ENCODE peak calls at places on chromosomes 11 and 22, in five cellular contexts. W, C, L, A and J are unnamed samples.

GRCh38 chr11:131474947-131475346 is 104.5 kb downstream of the NTM start:
- DNase-seq in W (no peak), C (no peak), L (no peak), A (no peak), J (no peak)

GRCh38 chr11:83025267-83025704 is 46.4 kb downstream of the RAB30 start:
- DNase-seq in W (no peak), C (no peak), L (no peak), A (no peak), J (no peak)

GRCh38 chr11:106208795-106209194 is 131.3 kb downstream of the AASDHPPT start:
- DNase-seq in W (no peak), C (no peak), L (peak; percentile 51), A (no peak), J (no peak)

GRCh38 chr22:47798229-47798628 is 1035.8 kb downstream of the TBC1D22A start:
- DNase-seq in W (no peak), C (no peak), L (no peak), A (no peak), J (no peak)

GRCh38 chr22:49936973-49937757 is 18.7 kb downstream of the CRELD2 start:
- DNase-seq in W (no peak), C (no peak), L (peak; percentile 25), A (no peak), J (no peak)

GRCh38 chr11:8597182-8597581 is 3.2 kb upstream of the STK33 start:
- DNase-seq in W (no peak), C (no peak), L (no peak), A (peak; percentile 91), J (no peak)

GRCh38 chr11:121249039-121249663 is 43.4 kb upstream of the SC5D start:
- DNase-seq in W (no peak), C (no peak), L (no peak), A (peak; percentile 53), J (peak; percentile 11)

GRCh38 chr22:46748948-46749681 is 11.1 kb upstream of the CERK start:
- DNase-seq in W (peak; percentile 88), C (no peak), L (no peak), A (peak; percentile 36), J (no peak)

GRCh38 chr22:47138898-47139789 is 376.7 kb downstream of the TBC1D22A start:
- DNase-seq in W (no peak), C (no peak), L (no peak), A (peak; percentile 7), J (no peak)

GRCh38 chr22:37641251-37641949 is 1.9 kb downstream of the SH3BP1 start:
- DNase-seq in W (no peak), C (no peak), L (no peak), A (no peak), J (no peak)

GRCh38 chr11:68655806-68656205 is 28.5 kb upstream of the GAL start:
- DNase-seq in W (no peak), C (no peak), L (no peak), A (no peak), J (no peak)

DNA sequence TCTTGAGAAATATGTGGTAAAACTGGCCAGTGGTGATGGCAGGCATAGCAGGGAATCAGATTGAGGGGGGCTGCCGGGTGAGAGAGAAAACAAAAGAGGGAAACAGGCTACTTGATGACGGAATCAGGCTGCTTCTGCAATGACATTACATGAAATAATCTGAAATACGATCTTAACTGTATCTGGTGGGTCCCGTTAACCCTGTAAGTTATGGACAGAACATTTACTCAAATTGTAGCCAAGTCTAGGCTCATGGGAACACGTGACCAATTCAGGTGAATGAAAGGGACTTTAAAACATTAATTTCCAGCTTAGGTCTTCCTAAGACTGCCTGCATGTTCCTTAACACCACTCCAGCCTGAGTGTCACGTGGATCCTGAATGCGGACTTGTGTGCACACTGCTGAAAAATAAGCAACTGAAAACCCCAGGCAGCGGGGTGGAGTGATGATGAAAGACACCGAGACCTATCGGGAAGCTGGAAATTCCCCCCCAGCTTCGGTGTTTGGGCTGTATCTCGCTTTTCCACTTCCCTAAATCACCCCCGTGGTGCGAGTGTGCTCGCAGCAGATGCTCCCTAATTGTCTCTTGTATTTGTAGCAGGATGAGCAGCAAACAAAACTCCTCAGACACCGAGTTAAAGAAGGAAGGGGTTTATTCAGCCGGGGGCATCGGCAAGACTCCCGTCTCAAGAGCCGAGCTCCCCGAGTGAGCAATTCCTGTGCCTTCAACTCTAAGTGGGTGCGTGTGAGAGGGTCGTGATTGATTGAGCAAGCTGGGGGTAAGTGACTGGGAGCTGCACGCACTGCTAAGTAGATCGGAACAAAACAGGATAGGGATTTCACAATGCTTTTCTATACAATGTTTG is 145.0 kb upstream of the GRK3 start:
- DNase-seq in W (peak; percentile 77), C (no peak), L (no peak), A (no peak), J (no peak)
- H3K4me3 ChIP-seq in W (peak overlapping the region; percentile 4), C (peak overlapping the region; percentile 37), L (peak overlapping the region; percentile 17), A (no peak overlapping the region), J (peak overlapping the region; percentile 8)

GRCh38 chr11:103591554-103591953 is 444.9 kb upstream of the DDI1 start:
- DNase-seq in W (no peak), C (no peak), L (no peak), A (no peak), J (no peak)
- H3K4me3 ChIP-seq in W (no peak overlapping the region), C (no peak overlapping the region), L (no peak overlapping the region), A (no peak overlapping the region), J (no peak overlapping the region)

DNA sequence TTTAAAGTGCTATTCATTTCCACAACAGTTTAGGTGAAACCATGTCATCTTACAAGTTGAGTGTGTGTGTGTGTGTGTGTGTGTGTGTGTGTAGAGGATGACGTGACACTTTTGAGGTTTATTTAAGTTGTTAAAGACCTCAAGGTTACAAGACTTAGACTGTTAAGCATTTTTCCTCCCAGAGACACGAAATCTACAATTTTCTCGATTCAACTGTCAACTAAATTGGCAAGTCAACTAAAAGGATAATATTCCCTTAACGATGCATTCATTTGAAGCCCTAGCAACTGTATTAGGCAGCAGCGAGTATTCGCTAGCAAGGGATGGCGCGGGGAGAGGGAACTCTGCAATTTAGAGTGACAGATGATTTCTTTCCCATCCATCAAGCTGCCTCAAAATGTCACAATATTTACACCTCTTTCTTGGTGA is 17.6 kb upstream of the BDNF start:
- DNase-seq in W (no peak), C (no peak), L (no peak), A (no peak), J (no peak)
- H3K4me3 ChIP-seq in W (peak overlapping the region; percentile 47), C (peak overlapping the region; percentile 84), L (peak overlapping the region; percentile 51), A (no peak overlapping the region), J (peak overlapping the region; percentile 76)

GRCh38 chr11:75312346-75312745 is 39.1 kb downstream of the ARRB1 start:
- DNase-seq in W (no peak), C (no peak), L (no peak), A (no peak), J (no peak)

GRCh38 chr11:75314771-75315438 is 36.6 kb downstream of the ARRB1 start:
- DNase-seq in W (peak; percentile 54), C (no peak), L (no peak), A (no peak), J (no peak)

GRCh38 chr11:75313457-75314272 is 37.8 kb downstream of the ARRB1 start:
- DNase-seq in W (peak; percentile 82), C (no peak), L (no peak), A (peak; percentile 86), J (peak; percentile 47)

GRCh38 chr11:75308986-75309385 is 42.5 kb downstream of the ARRB1 start:
- DNase-seq in W (no peak), C (no peak), L (no peak), A (no peak), J (no peak)

GRCh38 chr11:75311858-75312288 is 39.6 kb downstream of the ARRB1 start:
- DNase-seq in W (peak; percentile 91), C (no peak), L (no peak), A (peak; percentile 83), J (no peak)
- H3K4me3 ChIP-seq in W (peak overlapping the region; percentile 11), C (no peak overlapping the region), L (no peak overlapping the region), A (peak overlapping the region; percentile 40), J (no peak overlapping the region)

DNA sequence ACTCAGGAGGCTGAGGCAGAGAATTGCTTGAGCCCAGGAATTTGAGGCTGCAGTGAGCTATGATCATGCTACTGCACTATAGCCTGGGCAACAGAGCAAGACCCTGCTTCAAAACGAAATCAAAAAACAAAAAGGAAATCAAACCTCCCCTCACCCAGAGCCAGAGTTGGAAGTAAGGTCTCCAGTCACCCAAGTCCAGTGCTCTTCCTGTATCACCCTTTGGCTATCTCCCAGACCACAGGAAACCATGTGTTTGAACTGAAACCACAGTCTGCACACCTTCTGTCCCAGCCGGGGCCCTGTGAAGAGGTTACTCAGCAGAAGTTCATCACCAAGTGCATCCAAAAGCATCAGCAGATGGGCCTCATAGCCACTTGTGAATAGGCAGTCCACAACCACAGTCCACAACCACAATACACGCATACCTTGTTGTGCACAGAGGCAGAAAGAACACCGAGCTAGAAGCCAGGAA is 4.6 kb downstream of the MYH9 start:
- DNase-seq in W (no peak), C (peak; percentile 75), L (no peak), A (peak; percentile 94), J (no peak)
- H3K4me3 ChIP-seq in W (peak overlapping the region; percentile 25), C (peak overlapping the region; percentile 48), L (peak overlapping the region; percentile 6), A (no peak overlapping the region), J (no peak overlapping the region)

GRCh38 chr11:60889869-60890311 is 16.5 kb downstream of the PRPF19 start:
- DNase-seq in W (no peak), C (no peak), L (no peak), A (no peak), J (no peak)
- H3K4me3 ChIP-seq in W (no peak overlapping the region), C (no peak overlapping the region), L (no peak overlapping the region), A (no peak overlapping the region), J (no peak overlapping the region)

GRCh38 chr11:77146261-77147035 is 18.4 kb downstream of the MYO7A start:
- DNase-seq in W (no peak), C (no peak), L (no peak), A (no peak), J (no peak)

GRCh38 chr11:77149716-77150392 is 21.8 kb downstream of the MYO7A start:
- DNase-seq in W (no peak), C (no peak), L (no peak), A (no peak), J (no peak)

GRCh38 chr11:77147036-77147315 is 18.9 kb downstream of the MYO7A start:
- DNase-seq in W (no peak), C (no peak), L (no peak), A (no peak), J (no peak)

GRCh38 chr11:77148963-77149715 is 21.1 kb downstream of the MYO7A start:
- DNase-seq in W (no peak), C (no peak), L (no peak), A (no peak), J (no peak)

DNA sequence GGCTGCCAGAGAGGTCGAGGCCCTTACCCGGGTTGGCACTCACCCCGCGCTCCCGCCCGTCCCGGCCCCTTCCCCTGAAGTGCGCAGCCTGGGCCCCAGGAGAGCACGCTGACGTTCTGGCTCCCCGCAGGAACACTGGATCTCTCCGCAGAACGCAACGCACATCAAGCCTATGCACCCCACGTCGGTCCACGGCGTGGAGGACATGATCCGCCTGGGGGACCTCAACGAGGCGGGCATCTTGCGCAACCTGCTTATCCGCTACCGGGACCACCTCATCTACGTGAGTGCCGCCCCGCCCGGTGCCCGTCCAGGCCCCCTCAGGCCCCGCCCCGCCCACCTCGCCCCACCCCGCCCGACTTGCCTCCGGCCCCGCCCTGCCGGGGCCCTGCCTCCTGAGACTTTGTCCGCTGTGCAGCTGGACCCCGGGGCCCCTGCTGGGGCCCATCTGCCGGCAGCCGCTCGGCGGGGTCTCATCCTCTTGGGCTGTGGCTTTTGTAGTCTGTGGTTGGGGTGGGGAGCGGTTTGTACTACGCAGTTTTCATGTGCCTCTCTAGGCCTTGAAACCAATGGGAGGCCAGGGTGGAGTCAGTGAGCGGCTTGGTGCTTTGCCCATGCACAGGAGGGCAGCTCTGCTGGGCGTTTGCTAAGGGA is 19.7 kb downstream of the MYO7A start:
- DNase-seq in W (no peak), C (no peak), L (no peak), A (no peak), J (no peak)
- H3K4me3 ChIP-seq in W (peak overlapping the region; percentile 5), C (no peak overlapping the region), L (peak overlapping the region; percentile 25), A (no peak overlapping the region), J (no peak overlapping the region)